ENCODE peak calls at places on chromosomes 4 and X, in five cellular contexts. H, G, U, Z and C are unnamed samples.

GRCh38 chr4:150583287-150584197 is 1.6 kb downstream of the MAB21L2 start:
- DNase-seq in G (peak; percentile 51), U (no peak), Z (no peak), H (no peak), C (peak; percentile 66)

GRCh38 chr4:182604161-182604591 is 313.0 kb downstream of the DCTD start:
- DNase-seq in U (no peak), Z (no peak), G (peak; percentile 71), H (peak; percentile 29), C (peak; percentile 37)

GRCh38 chr4:48557478-48557877 is 67.4 kb downstream of the ZAR1 start:
- DNase-seq in H (no peak), U (no peak), G (no peak), Z (no peak), C (no peak)

GRCh38 chrX:110394653-110395052 is 36.0 kb downstream of the RTL9 start:
- DNase-seq in G (peak; percentile 58), Z (no peak), H (no peak), U (no peak), C (peak; percentile 92)

GRCh38 chr4:98670186-98670585 is 11.8 kb upstream of the TSPAN5 start:
- DNase-seq in G (no peak), Z (no peak), H (no peak), U (no peak), C (no peak)

GRCh38 chrX:138748480-138748879 is 37.0 kb upstream of the FGF13 start:
- DNase-seq in U (no peak), H (no peak), G (peak; percentile 22), Z (no peak), C (no peak)

GRCh38 chrX:67100031-67100884 is 443.6 kb upstream of the AR start:
- DNase-seq in U (no peak), G (no peak), Z (no peak), H (no peak), C (no peak)

GRCh38 chrX:101191217-101191750 is 28.3 kb upstream of the DRP2 start:
- DNase-seq in H (no peak), U (no peak), Z (no peak), G (no peak), C (no peak)

GRCh38 chrX:26203556-26203955 is 11.3 kb downstream of the MAGEB6 start:
- DNase-seq in G (no peak), H (no peak), U (no peak), Z (no peak), C (no peak)

GRCh38 chr4:146522862-146523205 is 1.1 kb upstream of the SLC10A7 start:
- DNase-seq in U (no peak), H (no peak), G (peak; percentile 28), Z (no peak), C (peak; percentile 41)

GRCh38 chr4:80237992-80238391 is 28.5 kb upstream of the FGF5 start:
- DNase-seq in U (no peak), G (peak; percentile 90), H (no peak), Z (peak; percentile 89), C (peak; percentile 82)

GRCh38 chr4:38889143-38889542 is 21.5 kb downstream of the FAM114A1 start:
- DNase-seq in Z (peak; percentile 57), U (no peak), H (no peak), G (peak; percentile 85), C (peak; percentile 87)

GRCh38 chrX:48003367-48003757 is 427 bp downstream of the ZNF182 start:
- DNase-seq in H (no peak), G (no peak), Z (no peak), U (no peak), C (no peak)

GRCh38 chrX:11451133-11451532 is 157.9 kb downstream of the AMELX start:
- DNase-seq in H (no peak), G (no peak), Z (no peak), U (no peak), C (no peak)

GRCh38 chrX:17537652-17538301 is 162.8 kb downstream of the NHS start:
- DNase-seq in H (no peak), U (no peak), Z (no peak), G (no peak), C (no peak)

GRCh38 chr4:89416968-89417367 is 109.4 kb upstream of the GPRIN3 start:
- DNase-seq in U (no peak), Z (no peak), H (no peak), G (no peak), C (no peak)

GRCh38 chr4:88599298-88599697 is 7.0 kb downstream of the HERC3 start:
- DNase-seq in Z (no peak), H (no peak), U (no peak), G (peak; percentile 51), C (peak; percentile 65)

GRCh38 chrX:22486326-22486725 is 213.6 kb downstream of the CBLL2 start:
- DNase-seq in G (no peak), U (no peak), Z (no peak), H (no peak), C (no peak)

GRCh38 chrX:72094894-72095293 is 36.8 kb downstream of the RTL5 start:
- DNase-seq in U (no peak), H (peak; percentile 51), G (no peak), Z (no peak), C (peak; percentile 75)

GRCh38 chrX:101958139-101958538 is 26.3 kb upstream of the ZMAT1 start:
- DNase-seq in H (no peak), U (no peak), G (peak; percentile 19), Z (peak; percentile 0), C (peak; percentile 70)

GRCh38 chr4:110411599-110412011 is 64.3 kb upstream of the ENPEP start:
- DNase-seq in G (no peak), U (no peak), Z (no peak), H (no peak), C (no peak)

GRCh38 chr4:122821097-122821496 is 5.5 kb upstream of the FGF2 start:
- DNase-seq in H (no peak), G (no peak), Z (no peak), U (no peak), C (no peak)

GRCh38 chr4:72463724-72464123 is 105.3 kb downstream of the ADAMTS3 start:
- DNase-seq in H (no peak), Z (no peak), U (no peak), G (no peak), C (no peak)

GRCh38 chr4:175298119-175298518 is 380.0 kb downstream of the ADAM29 start:
- DNase-seq in Z (no peak), H (no peak), G (peak; percentile 53), U (no peak), C (peak; percentile 51)

GRCh38 chr4:163400911-163401310 is 57.2 kb downstream of the NPY5R start:
- DNase-seq in H (no peak), U (no peak), Z (no peak), G (no peak), C (peak; percentile 16)

GRCh38 chr4:845233-845835 is 19.4 kb upstream of the CPLX1 start:
- DNase-seq in Z (no peak), U (no peak), H (no peak), G (peak; percentile 16), C (peak; percentile 10)

GRCh38 chr4:1589098-1589497 is 95.0 kb downstream of the FAM53A start:
- DNase-seq in U (no peak), Z (no peak), H (no peak), G (no peak), C (no peak)

GRCh38 chr4:14908635-14909034 is 93.6 kb upstream of the CPEB2 start:
- DNase-seq in H (no peak), U (no peak), Z (peak; percentile 77), G (peak; percentile 60), C (peak; percentile 31)

GRCh38 chrX:41116948-41117347 is 31.7 kb downstream of the USP9X start:
- DNase-seq in U (no peak), Z (no peak), G (no peak), H (no peak), C (no peak)

GRCh38 chrX:107205770-107206696 is at the start of the genes DNAAF6 and NUP62CL:
- DNase-seq in G (peak; percentile 29), Z (no peak), H (peak; percentile 68), U (peak; percentile 29), C (peak; percentile 50)